ENCODE peak calls at places on chromosomes 13 and 19, in six cellular contexts. U, W, C, E, G and R are unnamed samples.

GRCh38 chr19:31613683-31614219 is 264.5 kb upstream of the TSHZ3 start:
- DNase-seq in E (no peak), C (no peak), U (no peak), W (no peak), G (no peak), R (no peak)

GRCh38 chr13:92460479-92460878 is 766.1 kb upstream of the GPC6 start:
- DNase-seq in U (no peak), E (no peak), C (no peak), W (no peak), G (no peak), R (no peak)

GRCh38 chr13:43776680-43777079 is 10.1 kb downstream of the ENOX1 start:
- DNase-seq in U (no peak), G (no peak), C (no peak), E (no peak), W (no peak), R (no peak)

GRCh38 chr13:79782541-79783216 is 301.7 kb downstream of the NDFIP2 start:
- DNase-seq in U (peak; percentile 51), W (peak; percentile 14), G (no peak), E (no peak), C (no peak), R (no peak)

GRCh38 chr13:73658639-73659038 is 475.6 kb downstream of the KLF12 start:
- DNase-seq in E (no peak), W (no peak), G (no peak), U (no peak), C (no peak), R (no peak)

GRCh38 chr19:16141043-16141442 is 2.4 kb upstream of the HSH2D start:
- DNase-seq in G (peak; percentile 75), C (peak; percentile 52), W (no peak), E (peak; percentile 53), U (no peak), R (no peak)

GRCh38 chr19:46963093-46963734 is 56.4 kb upstream of the NPAS1 start:
- DNase-seq in W (no peak), E (no peak), C (no peak), U (no peak), G (no peak), R (no peak)

GRCh38 chr19:40245506-40246128 is 19.1 kb upstream of the CCNP start:
- DNase-seq in C (no peak), W (no peak), U (no peak), G (no peak), E (no peak), R (no peak)

GRCh38 chr13:105165449-105166125 is 1369.9 kb downstream of the EFNB2 start:
- DNase-seq in G (peak; percentile 15), U (no peak), E (no peak), C (no peak), W (no peak), R (no peak)

GRCh38 chr13:21033866-21034601 is 27.4 kb downstream of the LATS2 start:
- DNase-seq in C (no peak), E (no peak), U (no peak), G (no peak), W (no peak), R (no peak)

GRCh38 chr19:15717781-15718180 is 10.0 kb upstream of the OR10H2 start:
- DNase-seq in C (no peak), G (no peak), W (no peak), E (no peak), U (no peak), R (no peak)

GRCh38 chr19:16266586-16266942 is 58.1 kb upstream of the KLF2 start:
- DNase-seq in U (no peak), W (no peak), C (no peak), E (no peak), G (no peak), R (no peak)

GRCh38 chr13:20424959-20425358 is 100.7 kb downstream of the CRYL1 start:
- DNase-seq in W (no peak), U (no peak), E (no peak), G (no peak), C (no peak), R (no peak)

GRCh38 chr13:112818698-112819045 is 128.8 kb downstream of the ATP11A start:
- DNase-seq in W (no peak), G (no peak), E (no peak), C (no peak), U (no peak), R (no peak)

GRCh38 chr13:114057131-114058050 is 75.0 kb downstream of the RASA3 start:
- DNase-seq in E (peak; percentile 15), W (no peak), G (no peak), U (no peak), C (no peak), R (no peak)

GRCh38 chr19:58569191-58569942 is 3.8 kb downstream of the MZF1 start:
- DNase-seq in U (no peak), E (no peak), C (no peak), W (no peak), G (no peak), R (no peak)

DNA sequence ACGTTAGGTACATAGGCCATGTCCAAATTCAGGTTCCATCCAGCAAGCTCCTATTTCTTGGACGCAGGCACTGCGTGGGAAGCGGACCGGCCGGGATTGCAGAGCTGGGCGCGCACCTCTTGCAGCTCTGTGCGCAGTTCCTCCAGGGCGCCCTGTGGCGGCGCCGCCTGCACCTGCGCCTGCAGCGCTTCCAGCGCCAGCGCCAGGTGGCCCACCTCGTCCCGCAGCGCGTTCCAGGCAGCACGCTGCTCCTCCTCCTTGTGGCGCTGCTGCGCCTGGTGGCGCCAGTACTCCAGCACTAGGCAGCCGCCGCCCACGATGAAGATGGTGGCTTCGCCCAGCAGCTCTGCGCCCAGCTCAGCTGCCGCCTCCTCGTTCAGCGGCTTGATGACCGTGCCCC is 31.1 kb downstream of the OPA3 start:
- DNase-seq in W (no peak), C (no peak), E (no peak), G (no peak), U (peak; percentile 70), R (no peak)
- TF ChIP-seq TAF1 in W (no peak), C (no peak), E (no peak), G (no peak), U (peak; percentile 16), R (no peak)

DNA sequence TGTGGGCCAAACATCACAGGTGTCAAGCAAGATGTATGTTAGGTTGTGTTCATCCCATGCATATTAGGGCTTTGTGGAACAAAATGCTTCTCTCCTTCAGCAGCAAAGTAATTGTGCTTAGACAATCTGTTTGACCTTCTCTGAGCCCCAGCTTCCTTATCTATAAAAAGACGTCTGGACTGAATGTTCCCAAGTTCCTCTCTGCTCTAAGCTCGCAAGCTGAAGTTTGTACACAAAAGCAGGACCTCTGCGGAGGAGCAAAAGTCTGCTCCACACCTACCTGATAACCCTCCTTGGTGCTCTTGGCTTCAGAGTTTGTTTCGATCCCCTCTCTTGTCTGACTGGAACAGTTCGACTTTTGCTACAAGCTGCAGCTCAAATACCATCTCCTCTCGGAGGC is 95.7 kb upstream of the UBL3 start:
- DNase-seq in U (no peak), C (no peak), W (no peak), E (no peak), G (no peak), R (no peak)
- TF ChIP-seq POLR2AphosphoS5 in U (no peak), C (no peak), W (no peak), E (no peak), G (no peak), R (no peak)

GRCh38 chr13:62019858-62020257 is 604.2 kb upstream of the PCDH20 start:
- DNase-seq in W (no peak), U (no peak), C (no peak), G (no peak), E (no peak), R (no peak)

DNA sequence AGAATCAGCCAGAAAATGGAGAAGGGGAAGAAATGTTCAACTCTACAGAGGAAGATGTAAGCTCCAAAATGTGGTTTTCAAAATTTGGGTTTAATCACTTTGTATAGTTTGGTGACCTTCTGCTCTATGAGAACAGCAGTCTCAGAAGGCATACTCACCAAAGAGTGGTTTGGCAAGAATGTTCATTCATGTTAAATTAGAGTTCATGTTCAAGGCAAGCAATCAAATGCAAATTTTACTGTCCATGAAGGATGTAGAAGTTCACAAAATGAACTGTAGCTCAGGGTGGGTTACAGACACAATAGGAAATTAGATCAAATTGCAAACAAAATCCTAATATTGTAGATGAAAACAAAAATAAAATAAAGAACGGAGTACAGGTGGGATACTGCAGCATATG is 606.7 kb upstream of the PCDH20 start:
- DNase-seq in C (no peak), G (no peak), E (no peak), W (no peak), U (no peak), R (no peak)
- TF ChIP-seq POLR2A in C (no peak), G (no peak), E (no peak), W (no peak), U (no peak), R (no peak)

DNA sequence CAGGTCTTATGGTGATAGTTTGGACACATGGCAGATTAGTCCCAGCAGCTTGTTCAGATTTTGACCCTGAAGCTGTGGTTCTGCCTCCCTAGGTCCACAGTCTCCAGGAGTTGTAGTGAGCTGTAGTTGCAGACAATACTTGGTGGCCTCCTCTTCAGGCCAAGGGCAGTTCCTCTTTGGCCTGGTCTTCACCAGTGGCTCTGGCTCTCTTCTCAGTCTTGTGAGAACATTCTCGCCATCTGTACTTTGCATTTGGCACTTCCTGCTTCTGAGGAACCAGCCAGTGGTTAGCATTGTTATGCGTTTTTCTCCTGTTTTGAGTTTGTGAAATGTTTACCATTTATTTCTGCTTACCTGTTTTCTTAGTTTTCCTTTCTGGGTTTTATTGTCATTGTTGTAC is 40.7 kb downstream of the PCCA start:
- DNase-seq in C (no peak), G (peak; percentile 34), W (no peak), U (no peak), E (no peak), R (no peak)
- TF ChIP-seq TAF1 in C (no peak), G (no peak), W (no peak), U (no peak), E (no peak), R (no peak)

GRCh38 chr19:42081584-42082258 is 5.8 kb downstream of the ZNF574 start:
- DNase-seq in U (no peak), E (no peak), W (peak; percentile 57), C (no peak), G (no peak), R (no peak)

GRCh38 chr19:42080764-42081375 is 4.9 kb downstream of the ZNF574 start:
- DNase-seq in E (no peak), W (no peak), G (no peak), C (no peak), U (no peak), R (no peak)

GRCh38 chr19:42078538-42079275 is 2.7 kb downstream of the ZNF574 start:
- DNase-seq in U (no peak), E (no peak), W (no peak), G (no peak), C (no peak), R (no peak)

GRCh38 chr19:42079276-42079669 is 3.3 kb downstream of the ZNF574 start:
- DNase-seq in G (no peak), C (no peak), E (no peak), U (no peak), W (no peak), R (no peak)

GRCh38 chr19:42079886-42080763 is 4.2 kb downstream of the ZNF574 start:
- DNase-seq in E (no peak), G (no peak), C (no peak), W (no peak), U (no peak), R (no peak)
- TF ChIP-seq POLR2AphosphoS5 in E (peak; percentile 2), G (no peak), C (no peak), W (no peak), U (no peak), R (no peak)